ENCODE peak calls at places on chromosomes 1 and 21, in five cellular contexts. R, G, S, U and C are unnamed samples.

GRCh38 chr1:3349161-3349967 is 105.1 kb upstream of the ARHGEF16 start:
- DNase-seq in R (no peak), G (no peak), S (no peak), U (no peak), C (no peak)

GRCh38 chr1:37752583-37753471 is 12.1 kb downstream of the EPHA10 start:
- DNase-seq in R (no peak), G (no peak), S (no peak), U (no peak), C (no peak)

GRCh38 chr1:154351363-154352068 is 26.2 kb downstream of the ATP8B2 start:
- DNase-seq in R (no peak), G (no peak), S (no peak), U (no peak), C (no peak)

GRCh38 chr21:46216132-46216747 is 12.3 kb downstream of the LSS start:
- DNase-seq in R (no peak), G (no peak), S (no peak), U (no peak), C (no peak)

GRCh38 chr21:35932232-35932911 is 128.0 kb downstream of the SETD4 start:
- DNase-seq in R (no peak), G (peak), S (peak), U (peak), C (peak)

GRCh38 chr1:32470991-32471694 is 6.3 kb downstream of the ZBTB8B start:
- DNase-seq in R (no peak), G (no peak), S (no peak), U (no peak), C (no peak)

GRCh38 chr1:34696230-34696629 is 58.6 kb upstream of the GJB5 start:
- DNase-seq in R (no peak), G (no peak), S (no peak), U (no peak), C (no peak)

GRCh38 chr1:147527941-147528936 is 13.1 kb upstream of the BCL9 start:
- DNase-seq in R (no peak), G (no peak), S (no peak), U (no peak), C (no peak)

GRCh38 chr1:40710581-40711315 is 19.2 kb downstream of the NFYC start:
- DNase-seq in R (no peak), G (no peak), S (no peak), U (no peak), C (no peak)

GRCh38 chr1:80427886-80428285 is 1372.8 kb upstream of the ADGRL2 start:
- DNase-seq in R (no peak), G (no peak), S (no peak), U (no peak), C (no peak)

GRCh38 chr1:31595836-31596736 is 19.8 kb downstream of the TINAGL1 start:
- DNase-seq in R (no peak), G (no peak), S (no peak), U (no peak), C (no peak)

GRCh38 chr1:246588322-246588721 is 22.1 kb downstream of the CNST start:
- DNase-seq in R (no peak), G (no peak), S (no peak), U (no peak), C (no peak)

GRCh38 chr1:83497563-83497962 is 501.4 kb downstream of the TTLL7 start:
- DNase-seq in R (no peak), G (no peak), S (no peak), U (no peak), C (no peak)

GRCh38 chr1:50347933-50348332 is 75.3 kb downstream of the DMRTA2 start:
- DNase-seq in R (no peak), G (no peak), S (no peak), U (no peak), C (no peak)

GRCh38 chr1:24344090-24344742 is 25.1 kb downstream of the GRHL3 start:
- DNase-seq in R (no peak), G (no peak), S (no peak), U (no peak), C (no peak)

GRCh38 chr1:193069748-193070394 is 10.5 kb downstream of the RO60 start:
- DNase-seq in R (no peak), G (no peak), S (no peak), U (no peak), C (no peak)

GRCh38 chr1:82838066-82838465 is 1037.3 kb downstream of the ADGRL2 start:
- DNase-seq in R (no peak), G (no peak), S (no peak), U (peak), C (no peak)

GRCh38 chr1:145879775-145880174 is 5.9 kb downstream of the ANKRD35 start:
- DNase-seq in R (no peak), G (no peak), S (no peak), U (no peak), C (no peak)

GRCh38 chr1:213414346-213414745 is 363.3 kb downstream of the RPS6KC1 start:
- DNase-seq in R (no peak), G (no peak), S (no peak), U (no peak), C (no peak)

GRCh38 chr1:229027158-229027557 is 243.8 kb upstream of the RAB4A start:
- DNase-seq in R (no peak), G (no peak), S (no peak), U (no peak), C (no peak)

GRCh38 chr1:163877016-163877415 is 555.3 kb downstream of the NUF2 start:
- DNase-seq in R (no peak), G (no peak), S (no peak), U (no peak), C (peak)

GRCh38 chr1:5986018-5986417 is 6.2 kb downstream of the NPHP4 start:
- DNase-seq in R (no peak), G (no peak), S (no peak), U (no peak), C (no peak)

GRCh38 chr21:26091480-26092018 is 79.0 kb downstream of the APP start:
- DNase-seq in R (no peak), G (no peak), S (no peak), U (no peak), C (no peak)

GRCh38 chr1:110896090-110896489 is 23.1 kb downstream of the CD53 start:
- DNase-seq in R (no peak), G (no peak), S (no peak), U (no peak), C (no peak)

GRCh38 chr1:95126366-95126765 is 9.2 kb downstream of the TLCD4 start:
- DNase-seq in R (no peak), G (no peak), S (no peak), U (no peak), C (no peak)

GRCh38 chr1:34918609-34919561 is 10.6 kb downstream of the DLGAP3 start:
- DNase-seq in R (no peak), G (no peak), S (peak), U (no peak), C (no peak)

GRCh38 chr1:204258213-204259115 is 44.7 kb upstream of the GOLT1A start:
- DNase-seq in R (no peak), G (peak), S (peak), U (peak), C (no peak)

GRCh38 chr1:58515794-58516401 is 30.6 kb downstream of the OMA1 start:
- DNase-seq in R (peak), G (peak), S (no peak), U (peak), C (peak)

GRCh38 chr1:8169364-8170058 is 143.4 kb upstream of the ERRFI1 start:
- DNase-seq in R (no peak), G (peak), S (no peak), U (peak), C (peak)

GRCh38 chr1:150976401-150976821 is 1.8 kb upstream of the CERS2 start:
- DNase-seq in R (no peak), G (no peak), S (no peak), U (no peak), C (no peak)

GRCh38 chr1:216812966-216813365 is 89.7 kb upstream of the ESRRG start:
- DNase-seq in R (no peak), G (no peak), S (no peak), U (no peak), C (no peak)

GRCh38 chr1:165144757-165145397 is 211.6 kb downstream of the LMX1A start:
- DNase-seq in R (no peak), G (peak), S (peak), U (no peak), C (peak)

GRCh38 chr1:246317723-246318359 is 189.2 kb downstream of the SMYD3 start:
- DNase-seq in R (no peak), G (no peak), S (no peak), U (no peak), C (no peak)

GRCh38 chr1:114668784-114669561 is 876 bp downstream of the DENND2C start:
- DNase-seq in R (no peak), G (no peak), S (no peak), U (no peak), C (no peak)

DNA sequence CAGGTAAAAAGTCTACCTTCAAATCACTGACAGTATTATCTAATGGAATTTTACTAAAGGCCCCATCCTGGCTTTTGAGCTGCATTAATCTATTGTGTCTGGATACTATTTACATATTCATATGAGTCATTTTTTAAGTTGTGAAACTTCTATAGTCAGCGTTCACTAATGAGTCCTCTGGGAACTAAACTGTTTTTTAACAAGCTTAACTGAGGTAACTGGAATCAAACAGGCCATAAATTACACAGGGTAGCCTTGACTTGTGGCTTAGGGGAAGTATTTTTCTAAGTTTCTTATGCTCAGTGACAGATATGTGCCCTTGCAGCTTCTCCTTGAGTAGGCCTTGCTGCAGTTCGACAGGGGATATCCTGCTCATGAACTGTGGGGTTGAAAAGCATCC is 68.8 kb downstream of the JMJD4 start:
- DNase-seq in R (no peak), G (no peak), S (no peak), U (no peak), C (no peak)
- TF ChIP-seq CTCF in R (no peak), G (no peak), S (no peak), U (no peak), C (no peak)

GRCh38 chr1:2233468-2233867 is 5.3 kb downstream of the SKI start:
- DNase-seq in R (no peak), G (no peak), S (no peak), U (no peak), C (no peak)
- H3K4me3 ChIP-seq in R (peak), G (peak), S (peak), U (no peak), C (peak)

DNA sequence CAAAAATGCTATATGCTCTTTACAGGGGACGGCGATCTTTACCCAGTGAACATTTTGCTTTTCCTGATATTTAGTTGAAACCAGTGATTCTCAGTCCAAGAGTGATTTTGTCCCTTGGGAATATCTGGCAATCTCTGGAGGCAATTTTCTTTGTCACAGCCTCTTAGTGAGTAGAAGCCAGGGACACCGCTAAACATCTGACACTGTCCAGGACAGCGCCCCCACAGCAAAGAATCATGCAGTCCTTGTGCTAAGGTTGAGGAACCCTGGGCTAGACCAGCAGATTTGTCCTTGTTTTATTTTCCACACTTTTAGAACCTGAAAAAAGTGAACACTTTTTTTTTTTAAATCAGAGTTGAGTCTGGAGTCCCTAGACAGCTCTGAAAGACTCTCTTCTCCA is 13.1 kb downstream of the EVA1C start:
- DNase-seq in R (no peak), G (no peak), S (no peak), U (no peak), C (no peak)
- TF ChIP-seq CTCF in R (no peak), G (peak), S (no peak), U (no peak), C (no peak)

GRCh38 chr1:205325334-205325884 is 3.9 kb upstream of the NUAK2 start:
- DNase-seq in R (no peak), G (peak), S (no peak), U (peak), C (peak)

GRCh38 chr1:205324781-205325180 is 3.2 kb upstream of the NUAK2 start:
- DNase-seq in R (no peak), G (no peak), S (no peak), U (peak), C (no peak)

GRCh38 chr1:205328476-205328875 is 6.9 kb upstream of the NUAK2 start:
- DNase-seq in R (no peak), G (no peak), S (no peak), U (no peak), C (no peak)

GRCh38 chr1:205329719-205330118 is 8.2 kb upstream of the NUAK2 start:
- DNase-seq in R (no peak), G (no peak), S (no peak), U (no peak), C (no peak)

GRCh38 chr1:205326812-205327466 is 5.4 kb upstream of the NUAK2 start:
- DNase-seq in R (no peak), G (no peak), S (no peak), U (no peak), C (no peak)
- H3K4me3 ChIP-seq in R (no peak), G (no peak), S (no peak), U (no peak), C (no peak)